ENCODE peak calls at places on chromosomes 7 and 10, in seven cellular contexts. Z is K562, V is GM12891, U is H1, M is HL-60, Q is sigmoid colon, B is GM12892. N is an unnamed sample.

GRCh38 chr7:130882396-130882795 is 148.4 kb upstream of the KLF14 start:
- DNase-seq in Z (no peak), V (no peak), U (no peak), M (no peak), Q (no peak), B (no peak), N (no peak)

GRCh38 chr7:154871483-154871882 is 131.4 kb downstream of the PAXIP1 start:
- DNase-seq in Z (no peak), V (no peak), U (no peak), M (no peak), Q (peak), B (no peak), N (no peak)

GRCh38 chr7:1109581-1110310 is 21.8 kb downstream of the GPER1 start:
- DNase-seq in Z (no peak), V (no peak), U (no peak), M (no peak), Q (no peak), B (no peak), N (no peak)

GRCh38 chr7:21281193-21281592 is 146.7 kb upstream of the SP4 start:
- DNase-seq in Z (no peak), V (no peak), U (no peak), M (peak), Q (no peak), B (no peak), N (no peak)

GRCh38 chr10:13711281-13711680 is 124.5 kb downstream of the PRPF18 start:
- DNase-seq in Z (no peak), V (no peak), U (no peak), M (no peak), Q (no peak), B (no peak), N (no peak)

GRCh38 chr7:116647290-116647689 is 24.7 kb upstream of the MET start:
- DNase-seq in Z (no peak), V (no peak), U (no peak), M (no peak), Q (no peak), B (no peak), N (no peak)

GRCh38 chr10:124665558-124665957 is 78.6 kb downstream of the FAM53B start:
- DNase-seq in Z (no peak), V (no peak), U (no peak), M (no peak), Q (no peak), B (no peak), N (no peak)

GRCh38 chr10:112771733-112772132 is 178.3 kb upstream of the TCF7L2 start:
- DNase-seq in Z (no peak), V (no peak), U (no peak), M (no peak), Q (no peak), B (no peak), N (no peak)

GRCh38 chr7:69795932-69796331 is 197.7 kb downstream of the AUTS2 start:
- DNase-seq in Z (no peak), V (no peak), U (no peak), M (no peak), Q (no peak), B (no peak), N (no peak)

GRCh38 chr7:151987748-151988529 is 31.7 kb downstream of the GALNTL5 start:
- DNase-seq in Z (no peak), V (no peak), U (peak), M (no peak), Q (no peak), B (no peak), N (no peak)

GRCh38 chr10:122310311-122311050 is 39.4 kb downstream of the BTBD16 start:
- DNase-seq in Z (no peak), V (no peak), U (no peak), M (no peak), Q (no peak), B (no peak), N (no peak)

GRCh38 chr7:2709553-2710165 is 21.7 kb downstream of the AMZ1 start:
- DNase-seq in Z (peak), V (peak), U (peak), M (peak), Q (no peak), B (peak), N (peak)

GRCh38 chr10:75400769-75401568 is 595 bp downstream of the ZNF503 start:
- DNase-seq in Z (peak), V (peak), U (no peak), M (no peak), Q (peak), B (peak), N (peak)

GRCh38 chr7:27737591-27737990 is 2.4 kb upstream of the TAX1BP1 start:
- DNase-seq in Z (no peak), V (no peak), U (no peak), M (no peak), Q (no peak), B (no peak), N (no peak)

GRCh38 chr10:46266506-46266985 is 20.3 kb upstream of the ANTXRL start:
- DNase-seq in Z (no peak), V (no peak), U (no peak), M (peak), Q (no peak), B (no peak), N (peak)

GRCh38 chr10:46267132-46267985 is 19.4 kb upstream of the ANTXRL start:
- DNase-seq in Z (no peak), V (no peak), U (no peak), M (no peak), Q (no peak), B (no peak), N (peak)

GRCh38 chr10:46265981-46266505 is 20.8 kb upstream of the ANTXRL start:
- DNase-seq in Z (no peak), V (no peak), U (no peak), M (no peak), Q (no peak), B (no peak), N (no peak)

GRCh38 chr10:46270086-46270811 is 16.5 kb upstream of the ANTXRL start:
- DNase-seq in Z (no peak), V (no peak), U (no peak), M (no peak), Q (no peak), B (no peak), N (no peak)

GRCh38 chr10:46268076-46268881 is 18.5 kb upstream of the ANTXRL start:
- DNase-seq in Z (no peak), V (peak), U (no peak), M (no peak), Q (no peak), B (no peak), N (peak)
- TF ChIP-seq POLR2AphosphoS5 in Z (no peak), V (peak), U (no peak), M (no peak), Q (no peak), B (no peak), N (no peak)

GRCh38 chr7:23546897-23547572 is 15.3 kb upstream of the TRA2A start:
- DNase-seq in Z (peak), V (peak), U (peak), M (peak), Q (peak), B (peak), N (peak)
- TF ChIP-seq POLR2AphosphoS5 in Z (no peak), V (no peak), U (no peak), M (no peak), Q (no peak), B (no peak), N (no peak)

GRCh38 chr7:26200444-26201260 is at the start of gene HNRNPA2B1:
- DNase-seq in Z (peak), V (peak), U (peak), M (peak), Q (peak), B (peak), N (peak)
- TF ChIP-seq POLR2AphosphoS5 in Z (peak), V (peak), U (peak), M (peak), Q (peak), B (peak), N (peak)

GRCh38 chr10:29736325-29737208 is 101.8 kb upstream of the SVIL start:
- DNase-seq in Z (no peak), V (peak), U (no peak), M (no peak), Q (peak), B (peak), N (peak)
- TF ChIP-seq POLR2AphosphoS5 in Z (no peak), V (no peak), U (no peak), M (no peak), Q (peak), B (no peak), N (no peak)

GRCh38 chr10:119872610-119872859 is at the start of gene MCMBP:
- DNase-seq in Z (peak), V (no peak), U (no peak), M (no peak), Q (no peak), B (no peak), N (no peak)

GRCh38 chr10:119878524-119878923 is 5.9 kb upstream of the MCMBP start:
- DNase-seq in Z (no peak), V (no peak), U (no peak), M (no peak), Q (no peak), B (no peak), N (no peak)

GRCh38 chr10:119871881-119872609 is 598 bp downstream of the MCMBP start:
- DNase-seq in Z (no peak), V (peak), U (no peak), M (no peak), Q (peak), B (peak), N (peak)

GRCh38 chr10:119867317-119867716 is 5.3 kb downstream of the MCMBP start:
- DNase-seq in Z (no peak), V (no peak), U (no peak), M (no peak), Q (no peak), B (no peak), N (no peak)

DNA sequence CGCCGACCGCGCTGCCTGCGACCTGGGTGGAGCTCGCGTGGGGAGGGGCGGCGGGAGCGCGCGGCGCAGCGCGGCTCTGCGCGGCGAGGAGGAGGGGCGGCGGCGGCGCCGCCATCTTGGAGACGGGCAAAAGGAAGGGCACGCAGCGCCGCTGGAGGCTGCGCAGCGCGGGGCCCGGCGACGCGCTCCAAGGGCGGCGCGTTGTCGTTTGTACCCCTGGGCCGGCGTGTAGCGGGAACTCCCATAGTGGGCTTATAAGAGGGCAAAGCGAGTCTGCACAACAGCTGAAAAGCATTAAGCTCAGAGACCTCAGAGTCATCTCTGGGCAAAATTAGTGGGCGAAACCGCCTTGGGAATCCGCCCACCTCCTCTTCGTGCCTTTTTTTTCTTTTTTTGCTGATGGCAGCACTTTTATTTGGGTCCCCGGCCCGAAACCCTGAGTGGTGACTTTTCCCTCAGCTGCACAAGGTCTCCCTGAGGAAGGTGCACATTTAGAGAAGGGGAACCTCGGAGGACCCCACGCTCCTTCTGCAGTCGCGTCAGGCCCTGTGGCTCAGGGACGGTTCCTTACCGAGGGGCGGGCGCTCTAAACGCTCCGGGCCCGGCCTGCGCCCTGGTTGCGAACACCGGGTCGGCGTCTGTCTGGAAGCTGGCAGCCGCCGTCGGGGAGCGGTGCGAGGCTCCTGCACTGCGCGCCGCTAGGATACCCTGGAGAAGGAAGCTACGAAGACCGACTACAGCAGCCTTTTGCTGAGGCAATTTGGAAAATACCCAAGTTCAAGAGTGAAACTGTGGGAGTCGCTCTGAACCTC is 423 bp upstream of the MCMBP start:
- DNase-seq in Z (peak), V (peak), U (no peak), M (peak), Q (peak), B (peak), N (peak)
- TF ChIP-seq POLR2AphosphoS5 in Z (peak), V (no peak), U (no peak), M (peak), Q (peak), B (peak), N (peak)

DNA sequence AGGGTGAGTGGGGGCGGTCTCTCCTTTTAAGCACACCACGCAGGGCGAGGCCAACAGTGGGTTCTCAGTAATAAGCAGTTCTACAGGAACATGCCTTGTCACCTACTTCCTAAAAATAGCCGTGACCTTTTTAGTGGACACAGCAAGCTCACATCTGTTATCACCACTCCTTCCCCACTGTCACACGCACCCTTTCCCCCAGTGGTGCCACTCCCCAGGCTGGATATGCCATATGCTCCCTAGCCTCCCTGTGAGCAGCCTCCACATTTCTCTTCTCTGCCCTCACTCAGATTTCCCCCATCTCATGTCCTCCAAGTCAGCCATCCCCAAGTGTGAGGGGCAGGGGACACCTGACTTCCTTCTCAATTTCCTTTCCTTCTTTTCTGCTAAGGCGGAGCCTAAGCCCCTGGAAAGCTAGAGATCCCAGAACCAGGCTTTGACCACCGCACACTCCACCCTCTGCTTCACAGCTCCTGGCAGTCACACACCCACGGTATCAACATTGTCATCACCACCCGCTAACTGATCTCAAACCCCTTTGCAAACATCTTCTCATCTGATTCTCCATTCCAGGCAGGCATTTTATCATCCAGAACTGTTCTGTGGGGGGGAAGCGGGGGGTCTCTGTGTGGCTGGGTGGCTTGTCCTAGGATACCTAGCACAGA is 3.6 kb downstream of the ANXA11 start:
- DNase-seq in Z (no peak), V (no peak), U (no peak), M (no peak), Q (no peak), B (no peak), N (no peak)
- TF ChIP-seq POLR2AphosphoS5 in Z (no peak), V (no peak), U (no peak), M (no peak), Q (no peak), B (no peak), N (no peak)

DNA sequence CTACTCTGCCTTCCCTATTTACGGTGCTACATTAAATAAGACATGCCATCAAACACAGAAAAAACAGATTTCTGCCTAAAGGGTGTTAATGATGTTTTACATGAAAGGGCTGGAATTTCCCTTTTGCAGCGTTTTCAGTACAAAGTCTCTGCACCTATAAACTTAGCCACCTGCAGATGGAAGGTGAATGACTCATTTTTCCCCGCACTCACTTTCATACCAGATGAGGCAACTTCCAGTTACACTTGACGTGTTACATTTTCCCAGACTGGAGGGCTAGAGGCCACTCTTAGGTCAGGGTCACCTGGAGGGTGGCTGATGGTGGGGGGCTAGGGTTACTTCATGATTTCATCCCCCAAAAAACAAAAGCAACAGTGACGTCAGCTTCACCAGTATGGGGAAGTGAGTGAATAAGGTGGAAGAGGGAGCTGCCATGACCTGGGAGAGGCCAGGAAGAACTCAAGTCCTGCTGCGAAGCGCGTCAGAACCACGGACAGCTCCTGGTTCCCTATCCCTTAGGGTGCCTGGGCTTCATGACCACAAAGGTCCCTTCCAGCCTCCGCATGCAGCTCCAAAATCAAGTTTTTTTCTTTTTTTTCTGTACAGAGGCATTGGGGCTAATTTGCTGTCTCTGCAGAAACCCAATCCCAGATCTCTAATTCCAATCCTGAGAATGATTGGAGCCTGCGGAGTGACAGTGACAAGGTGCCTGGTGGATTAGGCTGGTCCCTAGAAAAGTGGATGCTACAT is 94.0 kb downstream of the ADARB2 start:
- DNase-seq in Z (peak), V (peak), U (peak), M (no peak), Q (no peak), B (no peak), N (no peak)
- TF ChIP-seq POLR2AphosphoS5 in Z (no peak), V (no peak), U (no peak), M (no peak), Q (no peak), B (peak), N (no peak)

GRCh38 chr10:23338886-23339285 is 5.7 kb downstream of the C10orf67 start:
- DNase-seq in Z (no peak), V (no peak), U (no peak), M (no peak), Q (no peak), B (no peak), N (no peak)

GRCh38 chr10:23337616-23338015 is 7.0 kb downstream of the C10orf67 start:
- DNase-seq in Z (no peak), V (no peak), U (no peak), M (no peak), Q (no peak), B (no peak), N (no peak)

GRCh38 chr10:23341004-23341403 is 3.6 kb downstream of the C10orf67 start:
- DNase-seq in Z (no peak), V (no peak), U (no peak), M (no peak), Q (no peak), B (no peak), N (no peak)

GRCh38 chr10:23340346-23340745 is 4.3 kb downstream of the C10orf67 start:
- DNase-seq in Z (no peak), V (no peak), U (no peak), M (no peak), Q (no peak), B (no peak), N (no peak)

GRCh38 chr10:23338155-23338828 is 6.3 kb downstream of the C10orf67 start:
- DNase-seq in Z (no peak), V (no peak), U (no peak), M (no peak), Q (no peak), B (no peak), N (no peak)
- TF ChIP-seq POLR2AphosphoS5 in Z (no peak), V (no peak), U (no peak), M (no peak), Q (no peak), B (no peak), N (no peak)

N was measured in breast epithelium.